ENCODE peak calls at places on chromosomes 11 and 22, in eight cellular contexts. J is hypothalamus; E is astrocyte of the cerebellum; U is AG08395; D is uterus; W is pons; Y is stimulated activated CD4-positive, alpha-beta T cell treated with anti-CD3 and anti-CD28 coated beads, TNF-alpha, amount 100 ng/mL, for 1 hour; K is activated T-cell treated with anti-CD3 and anti-CD28 coated beads, Interleukin-2, amount 50 U/mL, for 48 hours. S is an unnamed sample.
A peak's percentile ranks its signal among the peaks of the same experiment; 100 is the strongest.

GRCh38 chr11:120709808-120710207 is 198.3 kb downstream of the GRIK4 start:
- DNase-seq in J (no peak), K (no peak), U (no peak), Y (no peak), W (no peak), D (no peak), E (no peak), S (no peak)

GRCh38 chr11:106231591-106231990 is 154.1 kb downstream of the AASDHPPT start:
- DNase-seq in Y (no peak), D (no peak), E (no peak), J (no peak), W (no peak), K (no peak), U (peak; percentile 35), S (no peak)

GRCh38 chr22:29820941-29821789 is 16.9 kb downstream of the ASCC2 start:
- DNase-seq in Y (no peak), E (peak; percentile 37), K (peak; percentile 38), D (no peak), J (no peak), U (peak; percentile 38), W (peak; percentile 73), S (peak; percentile 15)

GRCh38 chr11:111935331-111936044 is 1.7 kb upstream of the DIXDC1 start:
- DNase-seq in W (peak; percentile 61), K (no peak), Y (no peak), E (no peak), D (no peak), J (no peak), U (no peak), S (no peak)

GRCh38 chr11:72624496-72625201 is 49.6 kb downstream of the PDE2A start:
- DNase-seq in J (no peak), D (no peak), Y (no peak), W (no peak), E (no peak), U (peak; percentile 57), K (no peak), S (no peak)

GRCh38 chr22:48778308-48779195 is 1049.1 kb downstream of the BRD1 start:
- DNase-seq in D (no peak), W (no peak), J (no peak), E (no peak), U (no peak), Y (no peak), K (no peak), S (no peak)

GRCh38 chr11:77542296-77542695 is 47.5 kb upstream of the AQP11 start:
- DNase-seq in J (no peak), Y (no peak), W (no peak), E (peak; percentile 5), D (no peak), U (peak; percentile 69), K (no peak), S (no peak)

GRCh38 chr11:91691872-91692271 is 532.7 kb upstream of the FAT3 start:
- DNase-seq in U (no peak), E (no peak), J (no peak), D (no peak), Y (no peak), W (no peak), K (no peak), S (no peak)

GRCh38 chr11:18986744-18987143 is 47.5 kb upstream of the MRGPRX1 start:
- DNase-seq in D (no peak), K (no peak), E (no peak), Y (no peak), J (no peak), W (no peak), U (no peak), S (no peak)

GRCh38 chr11:132685174-132685611 is 847.1 kb downstream of the OPCML start:
- DNase-seq in K (no peak), Y (no peak), U (peak; percentile 65), D (no peak), W (no peak), E (peak; percentile 9), J (no peak), S (peak; percentile 31)

GRCh38 chr11:72924568-72925190 is 110.5 kb downstream of the ATG16L2 start:
- DNase-seq in U (peak; percentile 55), J (no peak), E (peak; percentile 41), K (no peak), Y (no peak), D (no peak), W (no peak), S (no peak)

GRCh38 chr11:43366597-43367121 is 7.9 kb downstream of the TTC17 start:
- DNase-seq in Y (no peak), W (no peak), D (no peak), E (no peak), U (peak; percentile 14), K (no peak), J (no peak), S (no peak)

GRCh38 chr11:85749287-85749834 is 61.6 kb downstream of the SYTL2 start:
- DNase-seq in E (no peak), K (no peak), D (no peak), W (no peak), J (no peak), Y (no peak), U (no peak), S (no peak)

GRCh38 chr22:38462960-38463784 is 4.7 kb upstream of the KDELR3 start:
- DNase-seq in E (no peak), Y (no peak), D (peak; percentile 27), K (no peak), J (no peak), W (no peak), U (no peak), S (no peak)

GRCh38 chr22:47052236-47053012 is 290.0 kb downstream of the TBC1D22A start:
- DNase-seq in W (no peak), K (no peak), J (no peak), D (no peak), E (no peak), U (no peak), Y (no peak), S (no peak)

GRCh38 chr11:28139848-28140415 is 31.7 kb downstream of the METTL15 start:
- DNase-seq in J (no peak), E (no peak), K (no peak), U (no peak), Y (no peak), W (no peak), D (no peak), S (no peak)

GRCh38 chr11:32594272-32594671 is 10.6 kb downstream of the EIF3M start:
- DNase-seq in J (no peak), K (no peak), U (no peak), W (no peak), D (no peak), E (no peak), Y (no peak), S (no peak)

GRCh38 chr22:39985383-39986045 is 9.2 kb upstream of the FAM83F start:
- DNase-seq in W (no peak), D (no peak), K (peak; percentile 43), E (no peak), J (no peak), U (no peak), Y (no peak), S (no peak)

GRCh38 chr11:34339149-34340064 is 18.4 kb downstream of the ABTB2 start:
- DNase-seq in J (no peak), K (no peak), W (no peak), Y (no peak), U (no peak), E (no peak), D (no peak), S (no peak)

GRCh38 chr11:126344291-126344970 is 11.1 kb upstream of the ST3GAL4 start:
- DNase-seq in E (no peak), D (no peak), U (no peak), Y (no peak), J (no peak), W (no peak), K (no peak), S (no peak)

GRCh38 chr11:74773481-74773880 is 24.8 kb downstream of the RNF169 start:
- DNase-seq in D (no peak), E (no peak), U (no peak), K (no peak), W (no peak), Y (no peak), J (no peak), S (no peak)

GRCh38 chr11:3093281-3094191 is 36.3 kb upstream of the CARS1 start:
- DNase-seq in U (no peak), D (peak; percentile 15), Y (no peak), K (no peak), W (no peak), J (no peak), E (no peak), S (no peak)

GRCh38 chr11:117273550-117274289 is 17.4 kb upstream of the BACE1-AS start:
- DNase-seq in Y (no peak), U (peak; percentile 64), J (no peak), D (no peak), W (no peak), E (peak; percentile 22), K (no peak), S (peak; percentile 49)

GRCh38 chr11:131614514-131615085 is 244.2 kb downstream of the NTM start:
- DNase-seq in D (no peak), K (no peak), E (no peak), Y (no peak), J (no peak), U (no peak), W (peak; percentile 82), S (no peak)

GRCh38 chr11:129938764-129939163 is 43.4 kb upstream of the NFRKB start:
- DNase-seq in E (no peak), K (no peak), D (no peak), W (no peak), J (no peak), U (no peak), Y (no peak), S (no peak)

GRCh38 chr11:125071408-125071807 is 8.3 kb downstream of the SLC37A2 start:
- DNase-seq in W (no peak), K (peak; percentile 15), E (no peak), J (no peak), D (no peak), Y (no peak), U (no peak), S (no peak)

GRCh38 chr11:17575431-17576425 is 28.7 kb downstream of the OTOG start:
- DNase-seq in D (no peak), Y (no peak), U (no peak), E (no peak), J (no peak), W (no peak), K (no peak), S (no peak)